ENCODE peak calls at places on chromosomes 4 and X, in five cellular contexts. One of them, this sample, is unnamed.

GRCh38 chr4:87073570-87074470 is 139.0 kb downstream of the AFF1 start:
- DNase-seq in AG04450: no peak
- DNase-seq in tibial nerve: no peak
- DNase-seq in testis: peak; percentile 34
- DNase-seq in OCI-LY7: peak; percentile 82
- DNase-seq in this sample: no peak

GRCh38 chr4:2941138-2942036 is 21.8 kb downstream of the NOP14 start:
- DNase-seq in tibial nerve: no peak
- DNase-seq in AG04450: no peak
- DNase-seq in OCI-LY7: no peak
- DNase-seq in testis: peak; percentile 12
- DNase-seq in this sample: peak; percentile 46

GRCh38 chr4:26830016-26830415 is 30.6 kb upstream of the STIM2 start:
- DNase-seq in tibial nerve: no peak
- DNase-seq in OCI-LY7: peak; percentile 74
- DNase-seq in testis: no peak
- DNase-seq in AG04450: no peak
- DNase-seq in this sample: no peak

GRCh38 chr4:112704991-112705845 is 68.3 kb downstream of the LARP7 start:
- DNase-seq in OCI-LY7: no peak
- DNase-seq in AG04450: peak; percentile 6
- DNase-seq in tibial nerve: no peak
- DNase-seq in testis: peak; percentile 67
- DNase-seq in this sample: peak; percentile 70

GRCh38 chr4:6767725-6768538 is 14.6 kb upstream of the KIAA0232 start:
- DNase-seq in AG04450: no peak
- DNase-seq in testis: peak; percentile 40
- DNase-seq in tibial nerve: no peak
- DNase-seq in OCI-LY7: no peak
- DNase-seq in this sample: peak; percentile 50

GRCh38 chr4:915595-915994 is 16.5 kb downstream of the GAK start:
- DNase-seq in testis: peak; percentile 62
- DNase-seq in OCI-LY7: peak; percentile 33
- DNase-seq in AG04450: no peak
- DNase-seq in tibial nerve: no peak
- DNase-seq in this sample: peak; percentile 61

GRCh38 chr4:62454535-62454934 is 1254.4 kb downstream of the ADGRL3 start:
- DNase-seq in OCI-LY7: no peak
- DNase-seq in tibial nerve: no peak
- DNase-seq in testis: no peak
- DNase-seq in AG04450: no peak
- DNase-seq in this sample: no peak

GRCh38 chr4:119537586-119537985 is 91.0 kb downstream of the PDE5A start:
- DNase-seq in tibial nerve: no peak
- DNase-seq in AG04450: no peak
- DNase-seq in testis: no peak
- DNase-seq in OCI-LY7: no peak
- DNase-seq in this sample: no peak

GRCh38 chr4:184807797-184808718 is 17.7 kb downstream of the ACSL1 start:
- DNase-seq in testis: peak; percentile 52
- DNase-seq in AG04450: peak; percentile 66
- DNase-seq in tibial nerve: no peak
- DNase-seq in OCI-LY7: no peak
- DNase-seq in this sample: peak; percentile 83

GRCh38 chrX:130994671-130995070 is 63.5 kb upstream of the ARHGAP36 start:
- DNase-seq in AG04450: no peak
- DNase-seq in tibial nerve: no peak
- DNase-seq in OCI-LY7: peak; percentile 22
- DNase-seq in testis: peak; percentile 48
- DNase-seq in this sample: peak; percentile 59

GRCh38 chrX:134737061-134737460 is 78.8 kb upstream of the PLAC1 start:
- DNase-seq in tibial nerve: no peak
- DNase-seq in AG04450: no peak
- DNase-seq in testis: peak; percentile 41
- DNase-seq in OCI-LY7: no peak
- DNase-seq in this sample: no peak

GRCh38 chr4:61556277-61556676 is 356.2 kb downstream of the ADGRL3 start:
- DNase-seq in OCI-LY7: no peak
- DNase-seq in AG04450: no peak
- DNase-seq in tibial nerve: no peak
- DNase-seq in testis: no peak
- DNase-seq in this sample: no peak

GRCh38 chr4:165370530-165370929 is 8.3 kb upstream of the CPE start:
- DNase-seq in OCI-LY7: no peak
- DNase-seq in testis: no peak
- DNase-seq in tibial nerve: no peak
- DNase-seq in AG04450: no peak
- DNase-seq in this sample: no peak

GRCh38 chr4:158958489-158959270 is 144.2 kb upstream of the RAPGEF2 start:
- DNase-seq in testis: no peak
- DNase-seq in tibial nerve: no peak
- DNase-seq in OCI-LY7: no peak
- DNase-seq in AG04450: no peak
- DNase-seq in this sample: no peak

GRCh38 chr4:24321151-24321550 is 263.2 kb downstream of the DHX15 start:
- DNase-seq in tibial nerve: no peak
- DNase-seq in testis: no peak
- DNase-seq in AG04450: no peak
- DNase-seq in OCI-LY7: no peak
- DNase-seq in this sample: no peak

GRCh38 chr4:178599521-178599920 is 1157.3 kb upstream of the AGA start:
- DNase-seq in testis: no peak
- DNase-seq in AG04450: no peak
- DNase-seq in tibial nerve: no peak
- DNase-seq in OCI-LY7: no peak
- DNase-seq in this sample: no peak

GRCh38 chr4:6256141-6256540 is 13.5 kb upstream of the WFS1 start:
- DNase-seq in testis: no peak
- DNase-seq in tibial nerve: no peak
- DNase-seq in AG04450: no peak
- DNase-seq in OCI-LY7: no peak
- DNase-seq in this sample: no peak

GRCh38 chr4:38189445-38189844 is 229.2 kb downstream of the PTTG2 start:
- DNase-seq in testis: no peak
- DNase-seq in tibial nerve: no peak
- DNase-seq in AG04450: peak; percentile 65
- DNase-seq in OCI-LY7: no peak
- DNase-seq in this sample: no peak

GRCh38 chr4:176001171-176002006 is 64.3 kb upstream of the WDR17 start:
- DNase-seq in AG04450: no peak
- DNase-seq in tibial nerve: no peak
- DNase-seq in OCI-LY7: no peak
- DNase-seq in testis: peak; percentile 57
- DNase-seq in this sample: peak; percentile 94

DNA sequence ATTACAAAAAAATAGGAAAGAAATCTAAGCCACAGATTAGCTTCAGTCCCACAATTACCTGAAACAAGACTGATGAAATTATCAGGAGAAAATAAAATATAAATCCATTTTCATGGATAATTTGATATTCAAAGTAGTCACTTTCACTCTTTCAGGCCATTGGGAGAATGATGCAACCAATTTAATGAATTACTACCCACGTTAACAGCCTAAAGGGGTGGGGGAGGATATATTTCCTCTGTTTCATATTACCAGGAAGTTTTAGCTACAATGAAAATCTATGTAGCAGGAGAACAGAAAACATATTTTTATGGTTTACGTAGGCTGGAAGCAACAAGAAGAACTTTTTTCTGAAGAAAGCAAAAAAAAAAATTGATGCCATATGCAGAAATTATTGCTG is 101.0 kb downstream of the CXXC4 start:
- DNase-seq in AG04450: no peak
- DNase-seq in OCI-LY7: no peak
- DNase-seq in testis: no peak
- DNase-seq in tibial nerve: no peak
- DNase-seq in this sample: no peak
- H3K27ac ChIP-seq in AG04450: no peak overlapping the region
- H3K27ac ChIP-seq in OCI-LY7: no peak overlapping the region
- H3K27ac ChIP-seq in testis: no peak overlapping the region
- H3K27ac ChIP-seq in tibial nerve: no peak overlapping the region
- H3K27ac ChIP-seq in this sample: no peak overlapping the region

GRCh38 chrX:11172413-11172812 is 61.3 kb downstream of the HCCS start:
- DNase-seq in OCI-LY7: no peak
- DNase-seq in tibial nerve: no peak
- DNase-seq in testis: no peak
- DNase-seq in AG04450: no peak
- DNase-seq in this sample: no peak
- TF ChIP-seq CTCF in OCI-LY7: no peak
- TF ChIP-seq CTCF in tibial nerve: no peak
- TF ChIP-seq CTCF in testis: no peak
- TF ChIP-seq CTCF in AG04450: no peak
- TF ChIP-seq CTCF in this sample: no peak

GRCh38 chrX:69021561-69021960 is 143.7 kb downstream of the PJA1 start:
- DNase-seq in tibial nerve: no peak
- DNase-seq in AG04450: no peak
- DNase-seq in OCI-LY7: no peak
- DNase-seq in testis: no peak
- DNase-seq in this sample: peak; percentile 29

GRCh38 chrX:69022430-69022829 is 142.8 kb downstream of the PJA1 start:
- DNase-seq in OCI-LY7: no peak
- DNase-seq in AG04450: no peak
- DNase-seq in tibial nerve: no peak
- DNase-seq in testis: no peak
- DNase-seq in this sample: peak; percentile 13

GRCh38 chrX:69024931-69025330 is 140.3 kb downstream of the PJA1 start:
- DNase-seq in AG04450: peak; percentile 15
- DNase-seq in OCI-LY7: no peak
- DNase-seq in tibial nerve: peak; percentile 71
- DNase-seq in testis: peak; percentile 83
- DNase-seq in this sample: peak; percentile 70

GRCh38 chrX:69025802-69026301 is 139.4 kb downstream of the PJA1 start:
- DNase-seq in AG04450: peak; percentile 20
- DNase-seq in tibial nerve: no peak
- DNase-seq in testis: no peak
- DNase-seq in OCI-LY7: no peak
- DNase-seq in this sample: peak; percentile 14

DNA sequence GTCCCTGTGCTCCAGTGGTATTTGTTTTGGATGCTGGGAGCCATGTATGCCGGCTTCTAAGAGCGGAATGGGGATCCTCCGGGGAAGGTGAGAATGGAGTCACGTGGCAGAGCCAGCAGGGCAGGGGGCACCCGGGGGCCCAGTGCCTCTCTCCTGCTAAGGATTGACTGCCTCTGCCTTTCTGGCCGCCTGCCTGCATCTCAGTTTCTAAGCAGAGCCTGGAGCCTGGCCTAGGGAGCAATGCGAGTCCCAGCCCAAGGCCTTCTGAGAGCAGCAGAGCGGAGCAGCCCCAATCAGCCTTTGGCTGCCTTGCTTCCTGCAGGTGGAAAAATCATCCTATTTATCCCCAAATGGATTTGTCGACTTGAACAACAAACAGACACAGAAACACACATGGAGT is 141.0 kb downstream of the PJA1 start:
- DNase-seq in OCI-LY7: no peak
- DNase-seq in tibial nerve: no peak
- DNase-seq in testis: peak; percentile 37
- DNase-seq in AG04450: no peak
- DNase-seq in this sample: peak; percentile 28
- H3K27ac ChIP-seq in OCI-LY7: no peak overlapping the region
- H3K27ac ChIP-seq in tibial nerve: no peak overlapping the region
- H3K27ac ChIP-seq in testis: peak overlapping the region; percentile 30
- H3K27ac ChIP-seq in AG04450: no peak overlapping the region
- H3K27ac ChIP-seq in this sample: no peak overlapping the region

DNA sequence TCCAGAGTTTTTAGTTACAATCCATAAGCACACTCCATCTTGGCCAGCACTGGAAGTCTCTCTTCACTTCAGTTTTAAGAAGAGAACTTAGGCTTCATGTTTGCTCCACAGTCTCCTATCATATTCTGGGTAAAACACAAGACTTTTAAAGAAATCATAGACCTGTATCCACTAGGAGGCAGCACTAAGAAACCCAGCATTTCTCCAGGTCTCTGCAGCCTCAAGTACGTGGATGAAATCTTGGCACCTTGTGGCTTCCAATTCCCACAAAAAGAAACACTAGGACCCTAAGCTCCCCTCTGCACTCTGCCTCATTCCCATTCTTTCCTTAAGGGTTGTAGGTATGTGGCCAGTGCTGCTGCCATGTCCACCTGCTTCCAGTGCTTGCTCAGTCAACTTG is 367.3 kb upstream of the CASK start:
- DNase-seq in testis: no peak
- DNase-seq in tibial nerve: no peak
- DNase-seq in OCI-LY7: peak; percentile 11
- DNase-seq in AG04450: no peak
- DNase-seq in this sample: peak; percentile 50
- TF ChIP-seq CTCF in testis: no peak
- TF ChIP-seq CTCF in tibial nerve: no peak
- TF ChIP-seq CTCF in OCI-LY7: peak; percentile 52
- TF ChIP-seq CTCF in AG04450: no peak
- TF ChIP-seq CTCF in this sample: peak; percentile 69

This sample was measured in endodermal cell.